ENCODE peak calls at places on chromosomes 13 and 19, in four cellular contexts. One of them, this sample, is unnamed.
A peak's percentile ranks its signal among the peaks of the same experiment; 100 is the strongest.

GRCh38 chr19:13621413-13621812 is 115.1 kb upstream of the CACNA1A start:
- DNase-seq in suprapubic skin: no peak
- DNase-seq in Calu3: peak; percentile 67
- DNase-seq in B cell: no peak
- DNase-seq in this sample: peak; percentile 86

GRCh38 chr13:31115616-31116015 is 46.1 kb downstream of the HSPH1 start:
- DNase-seq in suprapubic skin: no peak
- DNase-seq in Calu3: no peak
- DNase-seq in B cell: no peak
- DNase-seq in this sample: peak; percentile 38

GRCh38 chr13:61414686-61415664 is 674 bp downstream of the PCDH20 start:
- DNase-seq in Calu3: no peak
- DNase-seq in B cell: no peak
- DNase-seq in suprapubic skin: peak; percentile 64
- DNase-seq in this sample: no peak

GRCh38 chr19:8194528-8195275 is 14.5 kb upstream of the CERS4 start:
- DNase-seq in Calu3: no peak
- DNase-seq in suprapubic skin: no peak
- DNase-seq in B cell: no peak
- DNase-seq in this sample: no peak

GRCh38 chr19:13260883-13261653 is 110.9 kb downstream of the IER2 start:
- DNase-seq in Calu3: peak; percentile 58
- DNase-seq in B cell: no peak
- DNase-seq in suprapubic skin: no peak
- DNase-seq in this sample: no peak

GRCh38 chr13:67267136-67267535 is 37.0 kb upstream of the PCDH9 start:
- DNase-seq in B cell: no peak
- DNase-seq in Calu3: no peak
- DNase-seq in suprapubic skin: no peak
- DNase-seq in this sample: no peak

GRCh38 chr13:65260938-65261880 is 1968.9 kb downstream of the PCDH9 start:
- DNase-seq in B cell: no peak
- DNase-seq in Calu3: no peak
- DNase-seq in suprapubic skin: no peak
- DNase-seq in this sample: no peak

GRCh38 chr19:4360641-4361151 is 17.3 kb downstream of the MPND start:
- DNase-seq in B cell: peak; percentile 33
- DNase-seq in suprapubic skin: no peak
- DNase-seq in Calu3: no peak
- DNase-seq in this sample: no peak

GRCh38 chr13:113977976-113978375 is 4.1 kb upstream of the C13orf46 start:
- DNase-seq in Calu3: no peak
- DNase-seq in B cell: no peak
- DNase-seq in suprapubic skin: peak; percentile 59
- DNase-seq in this sample: no peak

GRCh38 chr19:48085904-48086864 is 24.4 kb downstream of the PLA2G4C start:
- DNase-seq in B cell: no peak
- DNase-seq in Calu3: no peak
- DNase-seq in suprapubic skin: no peak
- DNase-seq in this sample: no peak
- TF ChIP-seq CTCF in B cell: no peak
- TF ChIP-seq CTCF in Calu3: no peak
- TF ChIP-seq CTCF in suprapubic skin: no peak
- TF ChIP-seq CTCF in this sample: no peak

DNA sequence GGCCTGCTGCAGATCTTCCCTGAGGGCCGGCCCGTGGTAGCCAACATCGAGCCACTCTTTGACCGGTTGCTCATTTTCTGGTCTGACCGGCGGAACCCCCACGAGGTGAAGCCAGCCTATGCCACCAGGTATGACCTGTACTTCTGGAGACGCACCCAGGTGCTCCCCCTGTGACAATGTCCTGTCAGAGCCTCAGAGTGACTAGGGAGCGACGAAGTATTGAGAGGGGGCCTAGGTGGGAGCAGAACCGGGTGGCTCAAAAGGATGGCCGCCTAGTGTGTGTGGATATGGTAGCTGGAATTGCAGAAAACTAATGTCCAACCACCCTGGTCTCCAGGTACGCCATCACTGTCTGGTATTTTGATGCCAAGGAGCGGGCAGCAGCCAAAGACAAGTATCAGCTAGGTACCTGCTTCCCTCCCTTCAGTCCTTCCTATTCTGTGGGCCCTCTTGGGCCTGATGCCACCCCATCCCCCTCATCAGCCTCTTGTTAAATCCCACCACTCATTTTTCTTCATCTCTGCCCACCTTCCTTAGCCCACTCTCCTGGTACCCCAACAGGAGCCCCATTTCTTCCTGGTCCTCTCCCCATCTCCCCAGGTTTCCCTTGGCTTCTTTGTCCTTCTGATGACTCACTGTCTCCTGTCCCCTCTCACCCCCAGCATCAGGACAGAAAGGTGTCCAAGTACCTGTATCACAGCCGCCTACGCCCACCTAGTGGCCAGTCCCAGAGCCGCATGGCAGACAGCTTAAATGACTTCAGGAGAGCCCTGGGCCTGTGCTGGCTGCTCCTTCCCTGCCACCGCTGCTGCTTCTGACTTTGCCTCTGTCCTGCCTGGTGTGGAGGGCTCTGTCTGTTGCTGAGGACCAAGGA is 8.4 kb downstream of the EGLN2 start:
- DNase-seq in suprapubic skin: no peak
- DNase-seq in B cell: no peak
- DNase-seq in Calu3: peak; percentile 78
- DNase-seq in this sample: no peak
- TF ChIP-seq CTCF in suprapubic skin: no peak
- TF ChIP-seq CTCF in B cell: peak; percentile 63
- TF ChIP-seq CTCF in Calu3: peak; percentile 41
- TF ChIP-seq CTCF in this sample: peak; percentile 41

GRCh38 chr13:78382481-78382880 is 220.9 kb downstream of the POU4F1 start:
- DNase-seq in Calu3: no peak
- DNase-seq in B cell: no peak
- DNase-seq in suprapubic skin: no peak
- DNase-seq in this sample: no peak

GRCh38 chr13:78383899-78384298 is 219.5 kb downstream of the POU4F1 start:
- DNase-seq in Calu3: no peak
- DNase-seq in B cell: no peak
- DNase-seq in suprapubic skin: no peak
- DNase-seq in this sample: no peak

GRCh38 chr13:78382946-78383542 is 220.3 kb downstream of the POU4F1 start:
- DNase-seq in B cell: no peak
- DNase-seq in suprapubic skin: no peak
- DNase-seq in Calu3: no peak
- DNase-seq in this sample: no peak
- TF ChIP-seq CTCF in B cell: no peak
- TF ChIP-seq CTCF in suprapubic skin: no peak
- TF ChIP-seq CTCF in Calu3: no peak
- TF ChIP-seq CTCF in this sample: no peak

GRCh38 chr19:36939153-36939552 is 23.0 kb downstream of the ZNF568 start:
- DNase-seq in B cell: no peak
- DNase-seq in suprapubic skin: no peak
- DNase-seq in Calu3: no peak
- DNase-seq in this sample: no peak
- TF ChIP-seq CTCF in B cell: no peak
- TF ChIP-seq CTCF in suprapubic skin: no peak
- TF ChIP-seq CTCF in Calu3: no peak
- TF ChIP-seq CTCF in this sample: no peak

DNA sequence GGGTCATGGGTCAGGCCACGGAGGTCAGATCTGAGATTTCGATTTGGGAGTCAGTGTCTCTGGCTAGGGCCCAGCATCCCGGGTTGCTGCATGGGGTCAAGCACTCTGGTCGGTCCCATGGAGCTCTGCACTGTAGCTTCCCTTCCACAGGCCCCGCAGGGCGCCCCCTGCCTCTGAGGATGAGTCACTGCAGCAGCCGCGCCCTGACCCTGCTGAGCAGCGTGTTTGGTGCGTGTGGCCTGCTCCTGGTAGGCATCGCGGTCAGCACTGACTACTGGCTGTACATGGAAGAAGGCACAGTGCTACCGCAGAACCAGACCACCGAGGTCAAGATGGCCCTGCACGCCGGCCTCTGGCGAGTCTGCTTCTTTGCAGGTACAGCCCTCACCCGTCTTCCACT is 3.6 kb downstream of the CACNG7 start:
- DNase-seq in B cell: no peak
- DNase-seq in suprapubic skin: no peak
- DNase-seq in Calu3: no peak
- DNase-seq in this sample: no peak
- TF ChIP-seq CTCF in B cell: no peak
- TF ChIP-seq CTCF in suprapubic skin: no peak
- TF ChIP-seq CTCF in Calu3: peak; percentile 37
- TF ChIP-seq CTCF in this sample: peak; percentile 10